ENCODE peak calls at places on chromosomes 7 and 10, in nine cellular contexts. F is sigmoid colon; G is activated naive CD8-positive, alpha-beta T cell treated with anti-CD3 and anti-CD28 coated beads, Interleukin-2, amount 50 U/mL, for 24 hours; V is EH; P is fibroblast of pulmonary artery; S is choroid plexus epithelial cell; X is glomerular endothelial cell; I is IMR-90; L is activated CD8-positive, alpha-beta memory T cell treated with anti-CD3 and anti-CD28 coated beads for 24 hours. E is an unnamed sample.

GRCh38 chr10:24910574-24910973 is 41.8 kb downstream of the PRTFDC1 start:
- DNase-seq in P (no peak), G (no peak), S (no peak), V (no peak), L (no peak), X (no peak), I (no peak), F (no peak), E (no peak)

GRCh38 chr7:18393465-18394118 is 102.0 kb upstream of the HDAC9 start:
- DNase-seq in P (no peak), F (no peak), L (no peak), V (peak), I (no peak), S (no peak), X (no peak), G (no peak), E (no peak)

GRCh38 chr7:80053098-80053497 is 81.5 kb upstream of the GNAI1 start:
- DNase-seq in L (no peak), F (no peak), I (no peak), V (no peak), G (no peak), P (no peak), S (no peak), X (no peak), E (no peak)

GRCh38 chr7:95749044-95749443 is 23.3 kb upstream of the DYNC1I1 start:
- DNase-seq in X (no peak), S (no peak), P (no peak), I (no peak), L (no peak), V (no peak), G (no peak), F (no peak), E (no peak)

GRCh38 chr10:112335866-112336265 is 38.0 kb upstream of the ACSL5 start:
- DNase-seq in X (no peak), S (no peak), I (no peak), F (no peak), L (no peak), V (no peak), P (no peak), G (no peak), E (no peak)

GRCh38 chr7:76062254-76062653 is 14.3 kb downstream of the MDH2 start:
- DNase-seq in P (no peak), X (no peak), S (no peak), F (no peak), I (no peak), G (no peak), L (no peak), V (no peak), E (no peak)

GRCh38 chr10:116849271-116850057 is at the start of gene ENO4:
- DNase-seq in X (peak), F (peak), P (peak), S (peak), V (peak), G (peak), I (peak), L (no peak), E (peak)

GRCh38 chr10:83023647-83024046 is 1115.7 kb upstream of the GHITM start:
- DNase-seq in V (peak), S (no peak), G (no peak), F (no peak), L (no peak), P (peak), I (no peak), X (no peak), E (no peak)

GRCh38 chr10:69106900-69107511 is 17.0 kb upstream of the VPS26A start:
- DNase-seq in L (peak), G (no peak), F (no peak), I (no peak), S (no peak), X (no peak), V (no peak), P (no peak), E (no peak)

GRCh38 chr10:111725035-111725434 is 458.5 kb downstream of the GPAM start:
- DNase-seq in S (no peak), I (no peak), F (no peak), V (no peak), P (no peak), G (no peak), X (no peak), L (no peak), E (no peak)

GRCh38 chr10:96851281-96851680 is 19.2 kb downstream of the LCOR start:
- DNase-seq in G (no peak), V (no peak), S (no peak), P (no peak), I (no peak), F (no peak), X (no peak), L (no peak), E (no peak)

GRCh38 chr10:84296071-84296981 is 32.1 kb upstream of the CCSER2 start:
- DNase-seq in L (no peak), V (peak), F (no peak), X (peak), S (peak), I (peak), P (peak), G (no peak), E (no peak)

GRCh38 chr7:106326594-106327537 is 42.1 kb upstream of the NAMPT start:
- DNase-seq in L (no peak), V (peak), G (no peak), X (no peak), F (no peak), S (peak), P (no peak), I (peak), E (no peak)

GRCh38 chr10:75407716-75408511 is 6.3 kb upstream of the ZNF503 start:
- DNase-seq in P (no peak), F (no peak), L (no peak), V (no peak), X (no peak), S (no peak), I (no peak), G (no peak), E (no peak)

GRCh38 chr7:74655324-74655723 is 2.2 kb upstream of the GTF2I start:
- DNase-seq in F (no peak), X (no peak), L (no peak), G (no peak), P (no peak), I (peak), S (peak), V (no peak), E (no peak)

GRCh38 chr7:115631782-115632181 is 398.8 kb downstream of the TFEC start:
- DNase-seq in P (peak), F (no peak), L (no peak), S (no peak), X (no peak), V (peak), G (no peak), I (peak), E (peak)

GRCh38 chr10:122145113-122145512 is 126.0 kb upstream of the BTBD16 start:
- DNase-seq in S (no peak), I (no peak), V (no peak), P (no peak), L (no peak), G (no peak), X (no peak), F (no peak), E (no peak)

GRCh38 chr7:74193913-74194312 is 15.9 kb upstream of the LAT2 start:
- DNase-seq in I (no peak), V (no peak), F (no peak), S (no peak), P (no peak), G (no peak), X (no peak), L (no peak), E (no peak)

GRCh38 chr10:5283305-5284158 is 81.2 kb upstream of the UCN3 start:
- DNase-seq in G (peak), S (peak), L (no peak), P (peak), I (peak), V (peak), X (no peak), F (peak), E (no peak)

GRCh38 chr7:44498230-44498954 is 7.9 kb upstream of the NUDCD3 start:
- DNase-seq in F (no peak), I (no peak), X (no peak), V (no peak), G (no peak), P (no peak), S (no peak), L (no peak), E (no peak)

GRCh38 chr10:84825330-84825729 is 496.9 kb downstream of the CCSER2 start:
- DNase-seq in F (no peak), G (no peak), P (peak), I (peak), X (no peak), L (no peak), S (peak), V (peak), E (no peak)

GRCh38 chr7:37220664-37221063 is 228.0 kb downstream of the ELMO1 start:
- DNase-seq in G (no peak), F (no peak), L (no peak), V (no peak), X (no peak), I (no peak), S (no peak), P (no peak), E (no peak)

GRCh38 chr10:111087331-111087756 is 10.5 kb downstream of the ADRA2A start:
- DNase-seq in X (no peak), P (no peak), I (no peak), V (no peak), S (no peak), G (no peak), L (no peak), F (no peak), E (no peak)

GRCh38 chr7:122123746-122124145 is 20.3 kb downstream of the AASS start:
- DNase-seq in X (no peak), L (no peak), G (no peak), S (no peak), P (no peak), F (no peak), I (peak), V (peak), E (peak)

GRCh38 chr10:47374611-47375536 is 9.2 kb downstream of the ZNF488 start:
- DNase-seq in F (no peak), P (peak), X (no peak), I (peak), G (no peak), V (peak), L (peak), S (peak), E (no peak)

GRCh38 chr7:52502281-52502680 is 533.2 kb upstream of the POM121L12 start:
- DNase-seq in S (no peak), X (no peak), L (no peak), V (no peak), F (no peak), G (no peak), P (no peak), I (no peak), E (no peak)

E was measured in NCI-H226.